ENCODE peak calls at places on chromosome 9, in four cellular contexts. K, U, I and J are unnamed samples.

GRCh38 chr9:106468431-106468830 is 394.5 kb upstream of the ZNF462 start:
- DNase-seq in K (no peak), U (no peak), I (no peak), J (no peak)

GRCh38 chr9:83582026-83582425 is 40.9 kb upstream of the IDNK start:
- DNase-seq in K (no peak), U (no peak), I (peak; percentile 36), J (no peak)

GRCh38 chr9:72807765-72808445 is 144.9 kb downstream of the ALDH1A1 start:
- DNase-seq in K (no peak), U (no peak), I (no peak), J (no peak)

GRCh38 chr9:111843971-111844370 is 49.2 kb upstream of the SHOC1 start:
- DNase-seq in K (no peak), U (no peak), I (no peak), J (no peak)

GRCh38 chr9:117290809-117291208 is 124.0 kb downstream of the ASTN2 start:
- DNase-seq in K (no peak), U (no peak), I (peak; percentile 4), J (no peak)

GRCh38 chr9:20552874-20553624 is 69.2 kb downstream of the MLLT3 start:
- DNase-seq in K (no peak), U (no peak), I (peak; percentile 25), J (no peak)

GRCh38 chr9:111482656-111483418 is 1.3 kb downstream of the ECPAS start:
- DNase-seq in K (peak; percentile 22), U (peak; percentile 49), I (peak; percentile 55), J (peak; percentile 50)

GRCh38 chr9:14209399-14209990 is 104.4 kb downstream of the NFIB start:
- DNase-seq in K (no peak), U (no peak), I (no peak), J (no peak)

GRCh38 chr9:81607593-81608288 is 81.6 kb downstream of the TLE1 start:
- DNase-seq in K (no peak), U (no peak), I (no peak), J (no peak)

GRCh38 chr9:71725590-71726338 is 42.5 kb downstream of the CEMIP2 start:
- DNase-seq in K (no peak), U (no peak), I (peak; percentile 90), J (no peak)

GRCh38 chr9:135501261-135502167 is 1.0 kb downstream of the MRPS2 start:
- DNase-seq in K (no peak), U (no peak), I (no peak), J (no peak)

GRCh38 chr9:4138781-4139180 is 161.1 kb downstream of the GLIS3 start:
- DNase-seq in K (no peak), U (no peak), I (no peak), J (no peak)

GRCh38 chr9:114078021-114078780 is at the start of gene AMBP:
- DNase-seq in K (no peak), U (peak; percentile 31), I (no peak), J (peak; percentile 42)

GRCh38 chr9:127131871-127132270 is 9.4 kb upstream of the ANGPTL2 start:
- DNase-seq in K (no peak), U (no peak), I (peak; percentile 80), J (no peak)

GRCh38 chr9:126752376-126752775 is 52.5 kb upstream of the ZBTB43 start:
- DNase-seq in K (no peak), U (no peak), I (no peak), J (no peak)

GRCh38 chr9:95510610-95511231 is 6.0 kb downstream of the PTCH1 start:
- DNase-seq in K (peak; percentile 59), U (peak; percentile 90), I (peak; percentile 97), J (no peak)

GRCh38 chr9:123319541-123320339 is 36.3 kb upstream of the CRB2 start:
- DNase-seq in K (no peak), U (no peak), I (no peak), J (no peak)

GRCh38 chr9:128370367-128370751 is 815 bp upstream of the URM1 start:
- DNase-seq in K (no peak), U (no peak), I (no peak), J (no peak)

GRCh38 chr9:128372188-128372641 is 1.0 kb downstream of the URM1 start:
- DNase-seq in K (no peak), U (no peak), I (no peak), J (no peak)

GRCh38 chr9:128371622-128372117 is 496 bp downstream of the URM1 start:
- DNase-seq in K (no peak), U (no peak), I (no peak), J (no peak)

GRCh38 chr9:128372784-128373183 is 1.6 kb downstream of the URM1 start:
- DNase-seq in K (no peak), U (no peak), I (peak; percentile 68), J (no peak)

GRCh38 chr9:128370752-128371621 is at the start of gene URM1:
- DNase-seq in K (peak; percentile 92), U (peak; percentile 83), I (peak; percentile 95), J (peak; percentile 97)
- TF ChIP-seq CTCF in K (no peak), U (no peak), I (peak; percentile 25), J (no peak)

DNA sequence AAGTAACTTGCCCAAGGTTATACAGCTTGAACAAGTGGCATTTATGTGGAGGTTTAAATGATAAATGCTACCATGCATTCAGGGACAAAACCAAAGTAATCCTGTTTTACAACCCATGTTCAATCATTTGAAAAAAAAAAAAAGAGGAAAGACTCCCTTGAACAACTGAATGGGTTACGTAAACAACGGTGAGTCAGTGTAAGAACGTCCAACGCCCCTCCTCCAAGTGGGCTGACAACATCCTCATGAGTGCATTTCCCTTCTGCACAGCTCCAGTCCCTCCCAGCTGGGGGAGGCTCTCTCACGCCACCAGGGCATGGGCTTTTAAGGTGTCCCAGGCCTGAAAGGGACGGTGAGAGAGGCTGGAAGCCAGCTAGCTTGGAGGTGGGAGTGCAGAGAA is 90.0 kb downstream of the PRRT1B start:
- DNase-seq in K (peak; percentile 67), U (peak; percentile 38), I (peak; percentile 99), J (peak; percentile 96)
- TF ChIP-seq CTCF in K (peak; percentile 13), U (no peak), I (peak; percentile 10), J (no peak)

GRCh38 chr9:136528716-136529341 is 17.0 kb downstream of the NOTCH1 start:
- DNase-seq in K (no peak), U (no peak), I (no peak), J (no peak)

GRCh38 chr9:136529516-136530471 is 16.1 kb downstream of the NOTCH1 start:
- DNase-seq in K (no peak), U (no peak), I (no peak), J (no peak)

GRCh38 chr9:136526625-136527066 is 19.2 kb downstream of the NOTCH1 start:
- DNase-seq in K (no peak), U (no peak), I (no peak), J (no peak)

GRCh38 chr9:136527131-136527530 is 18.7 kb downstream of the NOTCH1 start:
- DNase-seq in K (no peak), U (no peak), I (no peak), J (no peak)

GRCh38 chr9:136527721-136528710 is 17.8 kb downstream of the NOTCH1 start:
- DNase-seq in K (no peak), U (no peak), I (no peak), J (no peak)
- TF ChIP-seq CTCF in K (no peak), U (no peak), I (no peak), J (no peak)

GRCh38 chr9:121597693-121598166 is 53.7 kb upstream of the DAB2IP start:
- DNase-seq in K (no peak), U (no peak), I (no peak), J (no peak)

GRCh38 chr9:121599186-121599871 is 52.1 kb upstream of the DAB2IP start:
- DNase-seq in K (no peak), U (peak; percentile 87), I (peak; percentile 26), J (no peak)

GRCh38 chr9:121599872-121600585 is 51.4 kb upstream of the DAB2IP start:
- DNase-seq in K (no peak), U (no peak), I (no peak), J (no peak)

GRCh38 chr9:121596515-121596914 is 54.9 kb upstream of the DAB2IP start:
- DNase-seq in K (no peak), U (no peak), I (peak; percentile 56), J (no peak)

GRCh38 chr9:121598167-121599000 is 53.0 kb upstream of the DAB2IP start:
- DNase-seq in K (no peak), U (peak; percentile 78), I (peak; percentile 86), J (no peak)
- TF ChIP-seq CTCF in K (no peak), U (peak; percentile 62), I (peak; percentile 56), J (no peak)